ENCODE peak calls at places on chromosome 13, in four cellular contexts. Q is HepG2, J is H1, D is SK-N-SH. X is an unnamed sample.

GRCh38 chr13:78465250-78465649 is 138.1 kb downstream of the POU4F1 start:
- DNase-seq in Q (no peak), J (no peak), D (no peak), X (no peak)

GRCh38 chr13:46598140-46598819 is 45.3 kb downstream of the LRCH1 start:
- DNase-seq in Q (no peak), J (no peak), D (no peak), X (no peak)

GRCh38 chr13:103859952-103860351 is 793.7 kb upstream of the SLC10A2 start:
- DNase-seq in Q (no peak), J (no peak), D (no peak), X (no peak)

GRCh38 chr13:101661839-101662238 is 209.4 kb downstream of the ITGBL1 start:
- DNase-seq in Q (no peak), J (no peak), D (no peak), X (no peak)

GRCh38 chr13:28750187-28751045 is 31.6 kb upstream of the SLC46A3 start:
- DNase-seq in Q (no peak), J (no peak), D (no peak), X (peak; percentile 3)

GRCh38 chr13:46812398-46812797 is 15.4 kb upstream of the ESD start:
- DNase-seq in Q (no peak), J (no peak), D (no peak), X (no peak)

GRCh38 chr13:86757236-86757978 is 913.8 kb upstream of the SLITRK5 start:
- DNase-seq in Q (no peak), J (peak; percentile 31), D (no peak), X (no peak)

GRCh38 chr13:35855531-35856019 is 275.6 kb downstream of the DCLK1 start:
- DNase-seq in Q (no peak), J (peak; percentile 89), D (no peak), X (no peak)

GRCh38 chr13:111974065-111974640 is 92.8 kb upstream of the SOX1 start:
- DNase-seq in Q (no peak), J (no peak), D (no peak), X (no peak)

GRCh38 chr13:77574076-77574475 is 38.6 kb downstream of the SCEL start:
- DNase-seq in Q (no peak), J (no peak), D (no peak), X (no peak)

GRCh38 chr13:98254541-98254940 is 77.5 kb upstream of the RNF113B start:
- DNase-seq in Q (no peak), J (no peak), D (peak; percentile 63), X (no peak)

GRCh38 chr13:77298403-77298802 is 28.5 kb downstream of the MYCBP2 start:
- DNase-seq in Q (no peak), J (no peak), D (no peak), X (no peak)

GRCh38 chr13:28136916-28137315 is 1.4 kb upstream of the PAN3 start:
- DNase-seq in Q (no peak), J (no peak), D (no peak), X (no peak)

GRCh38 chr13:110063490-110063889 is 243.5 kb downstream of the COL4A1 start:
- DNase-seq in Q (no peak), J (no peak), D (no peak), X (no peak)

GRCh38 chr13:23159205-23159586 is 21.6 kb upstream of the SGCG start:
- DNase-seq in Q (peak; percentile 15), J (no peak), D (peak; percentile 54), X (peak; percentile 13)

GRCh38 chr13:40152145-40152544 is 496.7 kb downstream of the COG6 start:
- DNase-seq in Q (no peak), J (no peak), D (no peak), X (no peak)

GRCh38 chr13:59863621-59864020 is 300.1 kb downstream of the DIAPH3 start:
- DNase-seq in Q (no peak), J (no peak), D (no peak), X (no peak)

GRCh38 chr13:99941911-99942310 is 29.7 kb downstream of the ZIC5 start:
- DNase-seq in Q (no peak), J (no peak), D (no peak), X (no peak)

GRCh38 chr13:38308736-38309135 is 40.9 kb upstream of the UFM1 start:
- DNase-seq in Q (no peak), J (no peak), D (no peak), X (no peak)

GRCh38 chr13:46804391-46804815 is 7.4 kb upstream of the ESD start:
- DNase-seq in Q (peak; percentile 9), J (no peak), D (no peak), X (no peak)

GRCh38 chr13:41075034-41075433 is 13.7 kb downstream of the WBP4 start:
- DNase-seq in Q (no peak), J (no peak), D (peak; percentile 66), X (no peak)

GRCh38 chr13:85543144-85543543 is 256.1 kb downstream of the SLITRK6 start:
- DNase-seq in Q (no peak), J (no peak), D (no peak), X (peak; percentile 5)

GRCh38 chr13:39232999-39233398 is 194.7 kb downstream of the NHLRC3 start:
- DNase-seq in Q (no peak), J (no peak), D (no peak), X (no peak)

GRCh38 chr13:46983881-46984280 is 87.0 kb upstream of the HTR2A start:
- DNase-seq in Q (peak; percentile 32), J (no peak), D (no peak), X (no peak)

GRCh38 chr13:21703846-21704245 is 33.0 kb downstream of the FGF9 start:
- DNase-seq in Q (no peak), J (no peak), D (no peak), X (no peak)

GRCh38 chr13:97313481-97313880 is 91.3 kb downstream of the MBNL2 start:
- DNase-seq in Q (no peak), J (no peak), D (no peak), X (no peak)

GRCh38 chr13:46475586-46475991 is 77.4 kb upstream of the LRCH1 start:
- DNase-seq in Q (no peak), J (no peak), D (no peak), X (no peak)

GRCh38 chr13:42548731-42549554 is 25.0 kb upstream of the TNFSF11 start:
- DNase-seq in Q (no peak), J (no peak), D (no peak), X (no peak)

GRCh38 chr13:114132419-114133121 is at the start of gene RASA3:
- DNase-seq in Q (no peak), J (peak; percentile 58), D (peak; percentile 99), X (peak; percentile 87)

GRCh38 chr13:114136576-114136975 is 4.2 kb upstream of the RASA3 start:
- DNase-seq in Q (no peak), J (no peak), D (no peak), X (no peak)

GRCh38 chr13:114134111-114134943 is 1.9 kb upstream of the RASA3 start:
- DNase-seq in Q (no peak), J (no peak), D (no peak), X (no peak)

GRCh38 chr13:114134944-114135610 is 2.7 kb upstream of the RASA3 start:
- DNase-seq in Q (no peak), J (no peak), D (no peak), X (no peak)

DNA sequence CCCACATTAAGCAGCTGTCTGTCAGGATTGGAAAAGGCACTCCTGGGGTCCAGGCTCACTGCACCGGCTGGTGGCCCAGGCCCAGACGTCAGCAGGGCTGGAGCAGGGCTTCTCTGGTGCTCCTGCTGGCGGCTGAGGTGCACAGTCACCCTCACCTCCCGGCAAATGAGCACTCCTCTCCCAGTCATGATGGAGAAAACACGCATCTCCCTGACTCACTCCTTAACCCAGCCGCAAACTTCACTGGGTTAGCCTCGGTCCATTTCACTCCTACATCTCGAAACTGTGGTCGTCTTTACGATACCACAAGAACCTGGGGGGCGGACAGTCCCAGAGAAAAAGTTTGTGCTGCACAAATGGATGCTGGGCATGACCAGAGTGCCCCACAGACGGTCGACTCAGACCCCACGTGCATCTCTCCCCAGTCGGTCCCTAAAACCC is 3.3 kb upstream of the RASA3 start:
- DNase-seq in Q (no peak), J (no peak), D (no peak), X (no peak)
- TF ChIP-seq JUND in Q (no peak), J (no peak), D (no peak), X (no peak)

GRCh38 chr13:31037874-31038475 is 105.5 kb downstream of the TEX26 start:
- DNase-seq in Q (no peak), J (no peak), D (no peak), X (no peak)

GRCh38 chr13:31037351-31037750 is 104.9 kb downstream of the TEX26 start:
- DNase-seq in Q (no peak), J (no peak), D (no peak), X (no peak)

GRCh38 chr13:31036717-31037116 is 104.3 kb downstream of the TEX26 start:
- DNase-seq in Q (no peak), J (no peak), D (no peak), X (no peak)

GRCh38 chr13:31032574-31033095 is 100.2 kb downstream of the TEX26 start:
- DNase-seq in Q (no peak), J (no peak), D (no peak), X (no peak)

DNA sequence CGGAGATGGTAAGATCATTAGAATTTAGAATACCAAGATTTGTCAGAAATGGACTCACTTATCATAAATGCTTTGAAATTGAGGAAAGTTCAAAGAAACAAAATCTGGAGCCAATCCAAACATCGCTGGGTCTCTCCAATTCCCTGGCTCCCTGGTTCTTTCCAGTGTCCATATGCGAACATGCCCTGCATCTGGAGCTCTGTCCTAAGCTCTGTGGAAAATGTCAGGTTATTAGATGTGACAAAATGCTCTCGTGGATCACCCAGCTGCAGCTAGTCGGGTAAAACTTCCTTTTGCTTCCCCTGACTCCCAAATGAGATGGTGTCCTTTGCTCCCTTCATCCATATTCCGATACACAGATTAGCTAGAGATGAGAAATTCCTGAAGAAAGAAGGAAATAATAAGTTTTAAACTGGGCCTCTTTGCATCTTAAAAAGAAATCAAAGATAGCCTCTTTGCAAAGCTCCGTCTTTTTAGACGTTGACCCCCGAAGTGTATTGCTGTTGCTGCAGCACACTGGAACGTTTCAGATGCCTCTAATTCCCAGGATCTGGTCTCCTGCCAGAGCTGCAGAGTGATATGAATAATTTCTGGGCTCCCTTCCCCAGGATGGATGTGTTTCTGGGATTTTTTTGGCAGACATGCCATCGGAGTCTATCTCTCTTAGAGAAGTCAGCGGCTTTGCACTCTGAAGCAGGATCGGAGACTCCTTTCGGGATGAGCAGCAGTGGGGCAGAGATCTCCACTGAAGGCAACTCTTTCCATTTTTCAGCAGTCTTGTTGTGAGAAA is 102.9 kb downstream of the TEX26 start:
- DNase-seq in Q (no peak), J (no peak), D (peak; percentile 62), X (no peak)
- TF ChIP-seq JUND in Q (no peak), J (no peak), D (no peak), X (no peak)

GRCh38 chr13:79966502-79966901 is 374.4 kb downstream of the SPRY2 start:
- DNase-seq in Q (no peak), J (peak; percentile 71), D (no peak), X (no peak)

GRCh38 chr13:79966039-79966438 is 374.9 kb downstream of the SPRY2 start:
- DNase-seq in Q (no peak), J (no peak), D (no peak), X (no peak)
- TF ChIP-seq JUND in Q (no peak), J (no peak), D (no peak), X (no peak)

DNA sequence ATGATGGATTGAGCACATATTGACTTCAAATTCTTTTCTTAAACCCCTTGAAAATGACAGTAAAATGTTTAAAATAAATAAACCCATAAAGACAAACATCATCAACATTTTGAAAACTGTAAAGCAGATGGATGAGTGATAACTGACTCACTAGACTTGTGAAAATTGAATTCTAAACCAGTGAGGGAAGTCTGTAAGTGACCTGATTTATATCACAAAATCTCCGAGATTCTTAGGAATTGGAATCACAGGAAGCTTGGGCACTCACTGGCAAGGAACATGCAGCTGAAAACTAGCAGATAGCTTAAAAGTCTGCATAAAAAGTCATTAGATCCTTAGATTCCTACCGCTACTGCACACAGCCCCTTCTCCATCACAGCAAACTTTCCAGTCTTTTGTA is 51.3 kb upstream of the TSC22D1 start:
- DNase-seq in Q (no peak), J (no peak), D (no peak), X (no peak)
- TF ChIP-seq JUND in Q (no peak), J (no peak), D (peak; percentile 30), X (no peak)

GRCh38 chr13:32228330-32229041 is 86.7 kb downstream of the ZAR1L start:
- DNase-seq in Q (no peak), J (no peak), D (no peak), X (no peak)
- TF ChIP-seq JUND in Q (no peak), J (no peak), D (no peak), X (no peak)

X was measured in T47D.